ENCODE peak calls at places on chromosomes 2 and 18, in four cellular contexts. X is A549, N is kidney epithelial cell, I is heart left ventricle. Z is an unnamed sample.
A peak's percentile ranks its signal among the peaks of the same experiment; 100 is the strongest.

GRCh38 chr2:143399679-143400078 is 270.5 kb downstream of the ARHGAP15 start:
- DNase-seq in X (no peak), N (no peak), I (no peak), Z (no peak)

GRCh38 chr2:129661942-129662341 is 317.5 kb upstream of the RAB6C start:
- DNase-seq in X (no peak), N (no peak), I (no peak), Z (no peak)

GRCh38 chr18:33744032-33744697 is 166.1 kb downstream of the ASXL3 start:
- DNase-seq in I (no peak), X (no peak), N (no peak), Z (no peak)

GRCh38 chr2:8543412-8544167 is 138.3 kb upstream of the ID2 start:
- DNase-seq in X (no peak), I (peak; percentile 47), N (peak; percentile 49), Z (peak; percentile 99)

GRCh38 chr2:170301606-170302005 is 123.7 kb downstream of the MYO3B start:
- DNase-seq in I (no peak), X (no peak), N (no peak), Z (no peak)

GRCh38 chr2:12046641-12047040 is 300.2 kb downstream of the LPIN1 start:
- DNase-seq in I (no peak), N (no peak), X (no peak), Z (no peak)

GRCh38 chr2:19488009-19488691 is 129.7 kb upstream of the OSR1 start:
- DNase-seq in I (no peak), X (peak; percentile 43), N (peak; percentile 81), Z (peak; percentile 59)

GRCh38 chr18:78983530-78983929 is 3.9 kb downstream of the SALL3 start:
- DNase-seq in I (no peak), X (no peak), N (no peak), Z (no peak)

GRCh38 chr2:133346654-133347053 is 221.6 kb downstream of the NCKAP5 start:
- DNase-seq in X (no peak), N (peak; percentile 85), I (no peak), Z (no peak)

GRCh38 chr18:26863122-26863879 is 2.2 kb downstream of the AQP4 start:
- DNase-seq in I (peak; percentile 78), N (no peak), X (peak; percentile 15), Z (no peak)

GRCh38 chr18:26863921-26864497 is 1.5 kb downstream of the AQP4 start:
- DNase-seq in X (no peak), N (no peak), I (no peak), Z (no peak)

GRCh38 chr18:26862084-26862483 is 3.4 kb downstream of the AQP4 start:
- DNase-seq in I (no peak), X (no peak), N (no peak), Z (no peak)

GRCh38 chr18:26865557-26865956 is at the start of gene AQP4:
- DNase-seq in N (no peak), X (no peak), I (peak; percentile 42), Z (no peak)

GRCh38 chr18:26864658-26865057 is 849 bp downstream of the AQP4 start:
- DNase-seq in X (no peak), N (no peak), I (no peak), Z (no peak)
- H3K4me3 ChIP-seq in X (no peak overlapping the region), N (no peak overlapping the region), I (no peak overlapping the region), Z (no peak overlapping the region)

GRCh38 chr18:58132595-58133191 is 88.7 kb downstream of the NEDD4L start:
- DNase-seq in N (no peak), I (no peak), X (no peak), Z (no peak)
- H3K4me3 ChIP-seq in N (no peak overlapping the region), I (no peak overlapping the region), X (no peak overlapping the region), Z (no peak overlapping the region)

GRCh38 chr2:43737855-43738254 is 36.0 kb upstream of the DYNC2LI1 start:
- DNase-seq in N (no peak), I (no peak), X (no peak), Z (no peak)

GRCh38 chr2:43736637-43737036 is 37.2 kb upstream of the DYNC2LI1 start:
- DNase-seq in N (no peak), I (no peak), X (no peak), Z (no peak)

GRCh38 chr2:43738257-43738656 is 35.6 kb upstream of the DYNC2LI1 start:
- DNase-seq in N (no peak), X (no peak), I (no peak), Z (no peak)

DNA sequence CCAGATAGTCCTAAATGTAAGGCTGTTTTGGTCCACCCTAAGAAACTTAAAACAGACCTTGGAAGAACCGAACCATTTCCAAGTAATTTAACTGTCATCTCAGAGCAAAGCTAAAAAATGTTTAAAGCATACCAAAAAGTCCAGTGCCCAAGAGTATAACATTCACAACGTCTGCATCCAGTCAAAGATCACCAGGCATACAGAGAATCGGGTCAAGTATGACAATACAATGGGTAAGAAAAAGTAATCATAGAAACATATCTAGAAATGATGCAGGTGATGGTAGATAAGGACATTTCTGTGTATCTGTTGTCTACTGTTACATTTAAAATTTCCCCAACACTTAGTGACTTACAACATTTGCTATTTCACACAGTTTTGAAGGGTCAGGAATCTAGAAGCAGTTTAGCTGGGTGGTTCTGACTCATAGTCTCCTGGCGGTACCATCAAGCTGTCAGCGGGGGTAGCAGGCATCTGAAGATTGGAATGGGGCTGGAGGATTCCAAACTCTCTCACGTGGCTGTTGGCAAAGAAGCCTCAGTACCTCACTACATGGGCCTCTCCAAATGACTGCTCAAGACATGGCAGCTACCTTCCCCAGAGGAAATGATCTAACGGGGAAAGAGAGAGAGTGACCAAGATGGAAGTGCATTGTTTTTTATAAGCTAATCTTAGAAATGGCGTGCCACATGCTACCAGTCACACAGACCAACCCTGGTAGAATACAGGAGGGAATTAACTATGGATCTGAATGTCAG is 36.6 kb upstream of the DYNC2LI1 start:
- DNase-seq in X (no peak), N (peak; percentile 59), I (no peak), Z (no peak)
- H3K4me3 ChIP-seq in X (no peak overlapping the region), N (no peak overlapping the region), I (no peak overlapping the region), Z (no peak overlapping the region)

GRCh38 chr2:20561703-20562454 is 89.0 kb downstream of the HS1BP3 start:
- DNase-seq in X (no peak), I (no peak), N (no peak), Z (no peak)

GRCh38 chr2:20563251-20563650 is 87.6 kb downstream of the HS1BP3 start:
- DNase-seq in X (no peak), N (no peak), I (no peak), Z (no peak)

GRCh38 chr2:20560891-20561702 is 89.8 kb downstream of the HS1BP3 start:
- DNase-seq in N (no peak), X (no peak), I (no peak), Z (no peak)

GRCh38 chr2:20563833-20564232 is 87.1 kb downstream of the HS1BP3 start:
- DNase-seq in N (no peak), I (no peak), X (no peak), Z (no peak)

DNA sequence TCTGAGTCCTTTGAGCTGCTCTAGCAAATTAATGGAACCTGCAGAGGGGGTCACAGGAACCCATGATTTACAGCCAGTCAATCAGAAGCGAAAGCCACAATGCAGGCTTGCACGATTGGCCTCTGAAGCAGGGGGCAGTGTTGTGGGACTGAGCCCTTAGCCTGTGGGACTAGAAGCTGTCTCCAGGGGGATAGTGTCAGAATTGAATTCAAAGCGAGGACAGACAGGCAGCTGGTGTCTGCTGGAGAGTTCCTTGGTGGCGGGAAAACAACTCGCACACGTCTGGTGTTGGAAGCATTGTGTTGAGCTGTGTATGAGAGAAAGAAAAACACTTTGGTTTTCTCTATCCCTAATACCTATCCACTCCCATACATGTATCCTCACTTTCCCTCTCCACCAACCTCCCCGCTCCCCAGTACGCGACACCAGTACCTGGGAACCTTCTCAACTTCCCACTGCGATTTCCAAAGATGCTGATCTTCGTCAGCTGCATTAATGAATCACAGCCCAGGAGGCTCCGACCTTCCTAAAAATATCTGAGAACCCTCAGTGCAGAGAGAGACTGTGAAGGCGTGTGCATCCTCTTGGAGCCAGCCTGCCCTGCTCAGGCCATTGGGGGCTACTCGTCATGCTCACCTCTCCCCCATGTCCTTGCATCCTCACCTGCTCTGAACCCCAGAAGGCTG is 88.2 kb downstream of the HS1BP3 start:
- DNase-seq in N (no peak), X (no peak), I (no peak), Z (peak; percentile 44)
- H3K4me3 ChIP-seq in N (no peak overlapping the region), X (no peak overlapping the region), I (no peak overlapping the region), Z (no peak overlapping the region)

DNA sequence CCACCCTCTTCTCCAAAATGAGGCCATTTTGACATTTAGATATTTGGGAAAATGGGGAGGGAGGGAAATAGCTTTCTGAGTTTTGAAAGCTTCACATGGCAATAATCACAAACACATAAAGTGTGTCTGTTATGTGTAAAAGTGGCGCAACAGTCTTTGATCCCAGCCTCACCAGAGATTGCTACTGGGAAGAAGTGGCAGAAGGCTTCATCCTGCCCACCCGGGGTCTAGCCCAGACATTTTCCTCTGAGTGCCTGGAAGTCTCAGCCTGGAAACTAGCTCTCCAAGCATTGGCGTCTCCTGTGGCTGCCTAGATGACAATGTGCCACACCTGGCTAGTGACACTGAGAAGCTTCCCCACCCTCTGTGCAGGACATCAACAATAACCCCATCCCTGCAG is 1.7 kb upstream of the LBH start:
- DNase-seq in N (no peak), X (no peak), I (no peak), Z (no peak)
- H3K4me3 ChIP-seq in N (no peak overlapping the region), X (no peak overlapping the region), I (no peak overlapping the region), Z (no peak overlapping the region)

DNA sequence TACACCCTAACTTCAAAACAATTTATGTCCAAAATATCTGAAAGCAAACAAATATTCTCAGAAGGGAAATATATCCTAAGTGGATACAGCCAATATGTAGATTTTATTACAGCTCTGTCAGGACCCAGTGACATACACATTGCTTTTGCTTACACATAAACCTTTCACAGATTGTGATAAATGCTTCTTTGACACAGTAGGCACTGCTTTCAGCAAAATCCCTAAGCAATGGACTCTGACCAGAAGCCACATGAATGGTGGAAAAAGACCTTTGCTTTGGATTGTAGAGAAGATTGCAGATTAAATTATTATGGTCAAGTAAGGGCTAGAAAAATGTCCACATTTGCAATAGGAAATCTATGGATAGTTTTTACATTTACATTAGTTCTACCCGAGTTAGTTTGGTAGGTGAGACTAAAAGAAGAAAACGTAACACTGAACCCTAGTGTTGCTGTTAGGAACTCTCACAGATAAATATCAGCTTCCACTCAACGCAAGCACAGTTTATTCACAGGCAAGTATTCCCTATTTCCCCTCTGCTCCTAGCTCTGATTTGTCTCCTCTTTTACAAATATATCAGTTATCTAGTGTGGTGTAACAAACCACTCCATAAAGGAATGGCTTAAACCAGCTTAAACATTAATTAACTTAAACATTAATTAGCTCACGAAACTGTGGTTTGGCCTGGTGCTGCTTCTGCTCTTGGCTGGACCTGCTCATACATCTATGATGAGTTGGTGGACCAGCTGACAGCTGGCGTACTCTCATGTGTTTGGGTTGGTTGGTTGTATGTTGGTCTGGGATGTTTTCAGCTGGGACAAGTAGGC is 23.6 kb upstream of the SERPINE2 start:
- DNase-seq in X (no peak), I (no peak), N (peak; percentile 49), Z (peak; percentile 6)
- H3K4me3 ChIP-seq in X (no peak overlapping the region), I (no peak overlapping the region), N (no peak overlapping the region), Z (no peak overlapping the region)

DNA sequence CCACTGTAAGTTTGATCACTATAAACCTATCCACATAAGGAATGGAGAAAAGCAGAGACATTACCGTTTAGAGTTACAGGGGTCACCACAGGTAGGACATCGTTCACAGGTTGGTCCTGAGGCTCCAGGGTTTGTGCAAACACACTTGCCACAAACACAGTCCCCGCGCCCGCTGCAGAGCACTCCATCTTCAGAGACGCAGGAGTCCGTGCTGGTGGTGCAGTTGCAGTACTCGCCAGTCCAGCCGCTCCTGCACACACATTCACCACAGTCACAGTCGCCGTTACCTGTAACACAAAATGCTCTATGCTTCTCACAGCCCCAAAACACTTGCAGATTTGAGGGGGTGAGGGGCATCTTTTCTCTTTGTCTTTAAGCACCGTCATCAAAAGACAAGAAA is 63.9 kb upstream of the PLA2R1 start:
- DNase-seq in N (no peak), X (no peak), I (no peak), Z (no peak)
- H3K4me3 ChIP-seq in N (no peak overlapping the region), X (no peak overlapping the region), I (no peak overlapping the region), Z (no peak overlapping the region)

Z was measured in NB4.